ENCODE peak calls at places on chromosome 21, in six cellular contexts. M, A, N, D, Q and I are unnamed samples.
A peak's percentile ranks its signal among the peaks of the same experiment; 100 is the strongest.

GRCh38 chr21:38402291-38402690 is 96.0 kb downstream of the ERG start:
- DNase-seq in M (no peak), A (no peak), N (no peak), D (no peak), Q (no peak), I (no peak)

GRCh38 chr21:36260030-36260787 is 59.8 kb upstream of the MORC3 start:
- DNase-seq in M (no peak), A (no peak), N (peak; percentile 62), D (peak; percentile 73), Q (peak; percentile 54), I (no peak)

GRCh38 chr21:37367301-37367757 is 756 bp downstream of the DYRK1A start:
- DNase-seq in M (no peak), A (no peak), N (no peak), D (no peak), Q (no peak), I (no peak)

GRCh38 chr21:31218830-31219608 is 125.0 kb downstream of the TIAM1 start:
- DNase-seq in M (no peak), A (peak; percentile 59), N (no peak), D (peak; percentile 29), Q (no peak), I (peak; percentile 62)

GRCh38 chr21:17730782-17731181 is 88.4 kb downstream of the C21orf91 start:
- DNase-seq in M (no peak), A (no peak), N (no peak), D (no peak), Q (no peak), I (no peak)

GRCh38 chr21:20424943-20425342 is 573.3 kb upstream of the NCAM2 start:
- DNase-seq in M (no peak), A (no peak), N (no peak), D (no peak), Q (no peak), I (no peak)

GRCh38 chr21:31730687-31731111 is 1.2 kb downstream of the SCAF4 start:
- DNase-seq in M (no peak), A (no peak), N (no peak), D (peak; percentile 28), Q (no peak), I (peak; percentile 13)

GRCh38 chr21:42637602-42638041 is 15.8 kb upstream of the PDE9A start:
- DNase-seq in M (no peak), A (no peak), N (no peak), D (no peak), Q (no peak), I (no peak)

GRCh38 chr21:39020751-39021474 is 162.3 kb downstream of the PSMG1 start:
- DNase-seq in M (no peak), A (no peak), N (no peak), D (peak; percentile 74), Q (no peak), I (no peak)

GRCh38 chr21:31915566-31915965 is 42.7 kb downstream of the HUNK start:
- DNase-seq in M (no peak), A (no peak), N (no peak), D (no peak), Q (no peak), I (no peak)

GRCh38 chr21:41635874-41636273 is 127.9 kb upstream of the TMPRSS2 start:
- DNase-seq in M (no peak), A (no peak), N (no peak), D (no peak), Q (no peak), I (no peak)

GRCh38 chr21:42187976-42188653 is 30.8 kb upstream of the ABCG1 start:
- DNase-seq in M (no peak), A (peak; percentile 44), N (no peak), D (no peak), Q (peak; percentile 87), I (no peak)

GRCh38 chr21:36478207-36478701 is 1.7 kb downstream of the CLDN14 start:
- DNase-seq in M (no peak), A (no peak), N (no peak), D (peak; percentile 88), Q (no peak), I (no peak)

GRCh38 chr21:41877901-41878830 is 978 bp downstream of the PRDM15 start:
- DNase-seq in M (no peak), A (no peak), N (peak; percentile 76), D (peak; percentile 75), Q (peak; percentile 28), I (peak; percentile 44)

GRCh38 chr21:14942801-14943490 is 121.9 kb downstream of the NRIP1 start:
- DNase-seq in M (no peak), A (no peak), N (no peak), D (peak; percentile 69), Q (no peak), I (no peak)

GRCh38 chr21:41217656-41218380 is 49.9 kb downstream of the BACE2 start:
- DNase-seq in M (no peak), A (peak; percentile 64), N (peak; percentile 56), D (peak; percentile 74), Q (no peak), I (no peak)

GRCh38 chr21:36325373-36326010 is 5.5 kb downstream of the MORC3 start:
- DNase-seq in M (no peak), A (no peak), N (no peak), D (peak; percentile 42), Q (no peak), I (no peak)

GRCh38 chr21:42537106-42537742 is 23.6 kb downstream of the SLC37A1 start:
- DNase-seq in M (peak; percentile 15), A (no peak), N (no peak), D (no peak), Q (no peak), I (no peak)

GRCh38 chr21:20004353-20004752 is 993.9 kb upstream of the NCAM2 start:
- DNase-seq in M (no peak), A (no peak), N (no peak), D (no peak), Q (no peak), I (no peak)

GRCh38 chr21:41580758-41581554 is 73.0 kb upstream of the TMPRSS2 start:
- DNase-seq in M (no peak), A (no peak), N (no peak), D (no peak), Q (no peak), I (no peak)

GRCh38 chr21:37636152-37636860 is 269.7 kb downstream of the DYRK1A start:
- DNase-seq in M (no peak), A (no peak), N (no peak), D (peak; percentile 76), Q (no peak), I (no peak)

GRCh38 chr21:38219049-38219628 is 37.7 kb upstream of the KCNJ15 start:
- DNase-seq in M (peak; percentile 68), A (peak; percentile 62), N (peak; percentile 88), D (peak; percentile 79), Q (peak; percentile 49), I (peak; percentile 46)

GRCh38 chr21:14846619-14847018 is 218.2 kb downstream of the NRIP1 start:
- DNase-seq in M (no peak), A (no peak), N (no peak), D (no peak), Q (no peak), I (no peak)

GRCh38 chr21:20570824-20571232 is 427.4 kb upstream of the NCAM2 start:
- DNase-seq in M (no peak), A (no peak), N (peak; percentile 23), D (no peak), Q (no peak), I (no peak)

DNA sequence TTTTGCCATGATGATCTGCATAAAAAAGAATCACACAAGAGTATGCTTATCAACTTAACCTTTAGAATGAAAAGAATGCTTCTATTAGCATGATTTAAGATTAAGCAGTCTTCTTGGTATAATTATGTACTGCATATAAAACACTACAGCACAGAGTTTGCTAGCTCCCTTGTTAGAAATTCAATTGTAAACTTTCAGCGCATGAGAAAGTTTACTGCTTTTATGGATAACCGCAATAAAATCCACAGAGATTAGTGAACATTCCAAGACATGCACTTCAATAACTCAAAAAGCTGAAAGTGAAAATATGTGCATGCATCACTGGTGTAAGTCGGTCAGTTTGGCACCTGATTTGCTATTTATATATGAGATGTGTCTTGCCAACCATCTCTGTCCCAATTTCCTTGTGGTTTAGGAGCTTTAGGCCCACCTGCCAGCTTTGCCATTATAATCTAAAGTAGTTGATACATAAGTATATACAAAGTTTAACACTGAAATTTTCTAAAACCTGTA is 16.9 kb downstream of the CCT8 start:
- DNase-seq in M (no peak), A (no peak), N (no peak), D (no peak), Q (no peak), I (no peak)
- TF ChIP-seq POLR2A in M (no peak), A (no peak), N (no peak), D (no peak), Q (no peak), I (no peak)

DNA sequence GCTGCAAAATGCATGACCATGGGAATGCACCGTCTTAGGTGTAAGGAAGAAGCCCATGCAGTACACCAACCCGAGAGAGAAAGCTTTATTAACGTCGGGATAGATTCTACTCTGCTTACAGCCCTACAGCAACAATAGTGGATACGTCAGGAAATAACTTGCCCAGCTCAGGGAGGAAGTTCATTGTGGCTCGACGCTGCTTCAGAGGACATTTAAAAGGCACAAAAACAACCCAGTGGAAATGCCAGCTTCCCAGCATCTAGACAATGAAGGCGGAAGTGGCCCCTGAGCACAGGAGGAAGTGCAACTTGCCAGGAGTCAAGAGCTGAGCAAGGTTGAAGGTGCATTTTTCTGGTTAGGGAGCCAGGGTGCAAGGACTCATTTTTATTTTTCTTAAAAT is 26.4 kb downstream of the CYYR1 start:
- DNase-seq in M (no peak), A (peak; percentile 37), N (no peak), D (no peak), Q (no peak), I (no peak)
- H3K27ac ChIP-seq in M (peak overlapping the region; percentile 2), A (peak overlapping the region; percentile 57), N (no peak overlapping the region), D (no peak overlapping the region), Q (peak overlapping the region; percentile 13), I (no peak overlapping the region)

DNA sequence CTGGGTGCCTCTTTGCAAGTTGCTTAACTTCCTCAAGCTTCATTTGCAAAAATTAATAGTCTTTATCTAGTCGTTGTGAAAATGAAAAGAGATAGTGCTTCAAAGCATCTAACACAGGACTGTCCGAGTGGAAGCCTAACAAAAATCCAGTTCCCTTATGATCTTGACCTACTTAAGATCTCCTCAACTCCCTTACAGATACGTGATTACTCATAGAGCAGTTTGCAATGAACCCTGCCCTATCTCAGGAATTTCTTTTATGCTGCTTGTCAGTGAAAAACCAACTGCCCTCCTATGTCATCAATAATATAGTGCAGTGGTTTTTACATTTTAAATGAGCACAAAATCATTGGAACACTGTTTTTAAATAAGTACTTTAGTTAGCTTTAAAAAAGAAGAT is 314.3 kb downstream of the BACH1 start:
- DNase-seq in M (no peak), A (no peak), N (peak; percentile 28), D (peak; percentile 10), Q (no peak), I (no peak)
- TF ChIP-seq POLR2A in M (no peak), A (no peak), N (no peak), D (no peak), Q (no peak), I (no peak)

GRCh38 chr21:34889287-34889536 is 159.9 kb downstream of the RUNX1 start:
- DNase-seq in M (no peak), A (peak; percentile 62), N (no peak), D (peak; percentile 74), Q (peak; percentile 27), I (no peak)

GRCh38 chr21:34888569-34889286 is 160.4 kb downstream of the RUNX1 start:
- DNase-seq in M (peak; percentile 92), A (peak; percentile 96), N (peak; percentile 92), D (peak; percentile 96), Q (peak; percentile 78), I (peak; percentile 88)

GRCh38 chr21:34890724-34891609 is 158.1 kb downstream of the RUNX1 start:
- DNase-seq in M (no peak), A (peak; percentile 36), N (no peak), D (peak; percentile 48), Q (no peak), I (no peak)

GRCh38 chr21:34890258-34890723 is 158.8 kb downstream of the RUNX1 start:
- DNase-seq in M (no peak), A (no peak), N (no peak), D (no peak), Q (no peak), I (no peak)

GRCh38 chr21:34889537-34890257 is 159.4 kb downstream of the RUNX1 start:
- DNase-seq in M (peak; percentile 65), A (peak; percentile 84), N (peak; percentile 87), D (peak; percentile 77), Q (peak; percentile 71), I (peak; percentile 47)
- H3K27ac ChIP-seq in M (peak overlapping the region; percentile 94), A (peak overlapping the region; percentile 70), N (peak overlapping the region; percentile 94), D (peak overlapping the region; percentile 99), Q (peak overlapping the region; percentile 91), I (peak overlapping the region; percentile 96)